ENCODE peak calls at places on chromosomes 13 and 19, in four cellular contexts. M is HepG2, R is GM12878, D is H1. U is an unnamed sample.

GRCh38 chr13:78689011-78689410 is 30.1 kb upstream of the OBI1 start:
- DNase-seq in M (peak), R (no peak), D (no peak), U (peak)

GRCh38 chr13:98664924-98665637 is 87.4 kb downstream of the SLC15A1 start:
- DNase-seq in M (no peak), D (no peak), R (no peak), U (no peak)

GRCh38 chr19:18197306-18197705 is 4.3 kb downstream of the MPV17L2 start:
- DNase-seq in R (no peak), D (no peak), M (no peak), U (no peak)

GRCh38 chr13:89169951-89170350 is 1498.8 kb downstream of the SLITRK5 start:
- DNase-seq in M (no peak), R (no peak), D (no peak), U (no peak)

GRCh38 chr19:33175886-33176669 is 18.1 kb upstream of the LRP3 start:
- DNase-seq in R (no peak), M (peak), D (peak), U (no peak)

GRCh38 chr19:40144151-40144550 is 47.1 kb upstream of the MAP3K10 start:
- DNase-seq in M (no peak), R (no peak), D (no peak), U (no peak)

GRCh38 chr13:94749162-94749561 is 36.8 kb upstream of the SOX21 start:
- DNase-seq in D (no peak), R (no peak), M (no peak), U (no peak)

GRCh38 chr19:40397568-40397906 is 7.6 kb upstream of the HIPK4 start:
- DNase-seq in D (no peak), M (no peak), R (no peak), U (no peak)

GRCh38 chr13:108409735-108410134 is 140.2 kb downstream of the TNFSF13B start:
- DNase-seq in D (no peak), R (no peak), M (no peak), U (no peak)

GRCh38 chr13:71171740-71172139 is 695.3 kb downstream of the DACH1 start:
- DNase-seq in R (no peak), M (no peak), D (no peak), U (no peak)

GRCh38 chr19:30717381-30717780 is 345.2 kb downstream of the ZNF536 start:
- DNase-seq in M (no peak), D (no peak), R (no peak), U (no peak)

GRCh38 chr13:50910483-50910805 is 853 bp downstream of the RNASEH2B start:
- DNase-seq in D (peak), R (no peak), M (peak), U (peak)

GRCh38 chr19:3142292-3142670 is 6.4 kb downstream of the GNA15 start:
- DNase-seq in R (no peak), M (no peak), D (no peak), U (no peak)

GRCh38 chr19:36136975-36137686 is 2.7 kb upstream of the CAPNS1 start:
- DNase-seq in D (no peak), M (no peak), R (no peak), U (no peak)

GRCh38 chr19:50639121-50640112 is at the start of gene SYT3:
- DNase-seq in D (peak), R (no peak), M (no peak), U (peak)

GRCh38 chr13:112725346-112726017 is 35.6 kb downstream of the ATP11A start:
- DNase-seq in R (peak), M (no peak), D (no peak), U (no peak)

GRCh38 chr13:30169442-30169841 is 137.9 kb downstream of the KATNAL1 start:
- DNase-seq in M (no peak), R (no peak), D (no peak), U (no peak)

GRCh38 chr13:26051231-26052135 is at the start of gene SHISA2:
- DNase-seq in M (no peak), R (no peak), D (peak), U (peak)

GRCh38 chr19:53903055-53903680 is 5.9 kb upstream of the CACNG7 start:
- DNase-seq in D (peak), M (peak), R (no peak), U (no peak)

GRCh38 chr19:30428281-30428680 is 56.1 kb downstream of the ZNF536 start:
- DNase-seq in M (no peak), D (no peak), R (no peak), U (no peak)

GRCh38 chr19:7550987-7551761 is 15.7 kb downstream of the PNPLA6 start:
- DNase-seq in D (peak), R (no peak), M (no peak), U (peak)

GRCh38 chr13:32408296-32408998 is 19.5 kb downstream of the N4BP2L1 start:
- DNase-seq in R (no peak), D (no peak), M (no peak), U (no peak)

GRCh38 chr13:22662771-22663170 is 518.0 kb upstream of the SGCG start:
- DNase-seq in M (no peak), D (no peak), R (no peak), U (no peak)
- TF ChIP-seq SUZ12 in M (no peak), D (no peak), R (no peak), U (no peak)

DNA sequence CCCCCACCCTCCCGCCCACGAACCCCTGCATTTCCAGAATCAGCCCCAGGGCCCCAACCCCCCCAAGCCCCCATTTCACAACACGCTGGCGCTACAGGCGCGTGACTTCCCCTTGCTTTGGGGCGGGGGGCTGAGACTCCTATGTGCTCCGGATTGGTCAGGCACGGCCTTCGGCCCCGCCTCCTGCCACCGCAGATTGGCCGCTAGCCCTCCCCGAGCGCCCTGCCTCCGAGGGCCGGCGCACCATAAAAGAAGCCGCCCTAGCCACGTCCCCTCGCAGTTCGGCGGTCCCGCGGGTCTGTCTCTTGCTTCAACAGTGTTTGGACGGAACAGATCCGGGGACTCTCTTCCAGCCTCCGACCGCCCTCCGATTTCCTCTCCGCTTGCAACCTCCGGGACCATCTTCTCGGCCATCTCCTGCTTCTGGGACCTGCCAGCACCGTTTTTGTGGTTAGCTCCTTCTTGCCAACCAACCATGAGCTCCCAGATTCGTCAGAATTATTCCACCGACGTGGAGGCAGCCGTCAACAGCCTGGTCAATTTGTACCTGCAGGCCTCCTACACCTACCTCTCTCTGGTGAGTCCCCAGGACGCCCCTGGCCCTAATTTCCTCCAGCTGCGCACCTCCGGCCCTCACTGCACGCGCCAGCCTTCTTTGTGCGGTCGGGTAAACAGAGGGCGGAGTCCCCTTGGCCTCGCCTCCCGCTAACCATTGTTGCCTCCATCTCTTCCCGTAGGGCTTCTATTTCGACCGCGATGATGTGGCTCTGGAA is at the start of gene FTL:
- DNase-seq in M (peak), R (peak), D (peak), U (peak)
- TF ChIP-seq SP1 in M (peak), R (peak), D (peak), U (no peak)

GRCh38 chr19:19630062-19630414 is 2.0 kb upstream of the LPAR2 start:
- DNase-seq in M (no peak), R (no peak), D (no peak), U (no peak)

GRCh38 chr19:19627716-19628498 is at the start of gene LPAR2:
- DNase-seq in R (no peak), D (peak), M (no peak), U (no peak)

GRCh38 chr19:19628499-19629134 is 597 bp upstream of the LPAR2 start:
- DNase-seq in R (no peak), M (no peak), D (peak), U (no peak)

GRCh38 chr19:19632661-19633060 is 4.6 kb upstream of the LPAR2 start:
- DNase-seq in M (no peak), R (no peak), D (no peak), U (no peak)

GRCh38 chr19:19630426-19630825 is 2.4 kb upstream of the LPAR2 start:
- DNase-seq in D (no peak), M (no peak), R (no peak), U (no peak)
- TF ChIP-seq SUZ12 in D (no peak), M (no peak), R (no peak), U (no peak)

GRCh38 chr19:14369399-14370168 is 11.7 kb upstream of the ADGRE5 start:
- DNase-seq in M (no peak), R (no peak), D (no peak), U (no peak)

GRCh38 chr19:14367016-14367415 is 14.2 kb upstream of the ADGRE5 start:
- DNase-seq in R (no peak), M (no peak), D (no peak), U (no peak)

GRCh38 chr19:14370169-14370998 is 10.9 kb upstream of the ADGRE5 start:
- DNase-seq in D (no peak), R (no peak), M (no peak), U (no peak)

GRCh38 chr19:14366529-14366928 is 14.7 kb upstream of the ADGRE5 start:
- DNase-seq in M (peak), D (peak), R (peak), U (peak)

DNA sequence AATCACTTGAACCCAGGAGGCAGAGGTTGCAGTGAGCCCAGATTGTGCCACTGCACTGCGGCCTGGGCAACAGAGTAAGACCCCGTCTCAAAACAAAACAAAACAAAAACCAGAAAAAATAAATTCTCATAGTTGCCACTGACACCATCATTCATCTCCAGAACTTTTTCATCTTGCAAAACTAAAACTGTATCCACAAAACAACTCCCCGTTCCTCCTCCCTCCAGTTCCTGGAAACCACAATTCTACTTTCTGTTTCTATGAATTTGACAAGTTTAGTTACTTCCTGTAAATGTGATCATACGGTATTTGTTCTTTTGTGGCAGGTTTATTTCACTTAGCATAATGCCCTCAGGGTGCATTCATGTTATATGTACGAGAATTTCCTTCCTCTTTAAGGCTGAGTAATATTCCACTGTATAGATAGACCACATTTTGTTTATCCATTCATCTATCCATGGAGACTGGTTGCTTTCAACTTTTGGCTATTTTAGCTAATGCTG is 13.2 kb upstream of the ADGRE5 start:
- DNase-seq in M (no peak), R (no peak), D (no peak), U (no peak)
- TF ChIP-seq SP1 in M (no peak), R (no peak), D (no peak), U (no peak)

DNA sequence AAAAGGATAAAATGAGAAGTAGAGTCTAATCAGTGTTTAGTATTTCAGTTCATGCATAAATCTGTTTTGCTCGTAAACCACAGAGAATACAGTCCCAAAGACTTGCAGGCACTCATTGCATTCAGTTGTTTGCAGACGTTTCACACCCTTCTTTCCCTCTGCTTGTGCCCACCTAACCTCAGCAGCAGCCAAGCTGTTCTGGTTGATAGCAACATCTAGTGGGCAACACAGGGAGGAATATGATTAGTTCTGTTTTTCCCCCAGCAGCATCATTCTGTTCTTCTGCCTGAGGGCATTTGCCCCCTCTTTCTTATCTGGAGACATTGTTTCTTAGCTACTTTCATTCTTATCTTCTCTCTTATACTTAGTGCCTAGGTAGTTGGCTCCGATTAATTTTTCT is 135.6 kb downstream of the PAN3 start:
- DNase-seq in R (no peak), D (no peak), M (no peak), U (peak)
- TF ChIP-seq SUZ12 in R (no peak), D (no peak), M (no peak), U (no peak)